ENCODE peak calls at places on chromosomes 3 and 15, in eight cellular contexts. N, T, X, M, R, D, Z and E are unnamed samples.

GRCh38 chr3:175956964-175957363 is 1097.8 kb downstream of the NAALADL2 start:
- DNase-seq in N (no peak), T (no peak), X (peak), M (peak), R (no peak), D (no peak), Z (no peak), E (no peak)

GRCh38 chr3:14547693-14548092 is 7.6 kb upstream of the GRIP2 start:
- DNase-seq in N (no peak), T (no peak), X (no peak), M (no peak), R (no peak), D (no peak), Z (no peak), E (no peak)

GRCh38 chr15:101496198-101496986 is 6.9 kb upstream of the PCSK6 start:
- DNase-seq in N (no peak), T (no peak), X (no peak), M (no peak), R (no peak), D (no peak), Z (no peak), E (no peak)

GRCh38 chr3:32684029-32684799 is 774 bp upstream of the CNOT10 start:
- DNase-seq in N (peak), T (no peak), X (no peak), M (peak), R (no peak), D (no peak), Z (no peak), E (no peak)

GRCh38 chr3:112615942-112616731 is 24.8 kb downstream of the CCDC80 start:
- DNase-seq in N (no peak), T (no peak), X (no peak), M (no peak), R (no peak), D (no peak), Z (no peak), E (no peak)

GRCh38 chr15:48392356-48392755 is 61.1 kb downstream of the DUT start:
- DNase-seq in N (no peak), T (peak), X (no peak), M (no peak), R (no peak), D (no peak), Z (peak), E (no peak)

GRCh38 chr15:37289109-37289765 is 188.9 kb upstream of the MEIS2 start:
- DNase-seq in N (no peak), T (no peak), X (peak), M (no peak), R (no peak), D (peak), Z (peak), E (no peak)

GRCh38 chr3:150253622-150254021 is 154.5 kb upstream of the TSC22D2 start:
- DNase-seq in N (no peak), T (no peak), X (no peak), M (peak), R (peak), D (no peak), Z (no peak), E (no peak)

GRCh38 chr3:46849098-46849631 is 14.1 kb downstream of the MYL3 start:
- DNase-seq in N (no peak), T (no peak), X (no peak), M (no peak), R (no peak), D (no peak), Z (no peak), E (no peak)

GRCh38 chr3:56980798-56981390 is 79.6 kb upstream of the SPATA12 start:
- DNase-seq in N (no peak), T (peak), X (no peak), M (no peak), R (no peak), D (peak), Z (peak), E (peak)

GRCh38 chr15:39084683-39085530 is 496.0 kb upstream of the THBS1 start:
- DNase-seq in N (no peak), T (peak), X (no peak), M (no peak), R (no peak), D (peak), Z (peak), E (no peak)

GRCh38 chr3:50620846-50621245 is 3.9 kb downstream of the MAPKAPK3 start:
- DNase-seq in N (no peak), T (no peak), X (no peak), M (no peak), R (no peak), D (peak), Z (no peak), E (no peak)

GRCh38 chr15:43211336-43211735 is 9.5 kb downstream of the EPB42 start:
- DNase-seq in N (no peak), T (no peak), X (no peak), M (no peak), R (no peak), D (no peak), Z (no peak), E (no peak)

GRCh38 chr3:28122227-28122626 is 119.2 kb upstream of the CMC1 start:
- DNase-seq in N (no peak), T (peak), X (no peak), M (no peak), R (no peak), D (no peak), Z (no peak), E (no peak)

GRCh38 chr3:195911946-195912270 is 3.6 kb upstream of the TNK2 start:
- DNase-seq in N (no peak), T (no peak), X (no peak), M (no peak), R (no peak), D (no peak), Z (no peak), E (no peak)

GRCh38 chr3:188380252-188380651 is 226.3 kb downstream of the LPP start:
- DNase-seq in N (no peak), T (no peak), X (no peak), M (no peak), R (no peak), D (no peak), Z (no peak), E (no peak)

GRCh38 chr15:63474810-63475316 is 29.5 kb upstream of the USP3 start:
- DNase-seq in N (no peak), T (no peak), X (no peak), M (peak), R (peak), D (no peak), Z (no peak), E (no peak)

GRCh38 chr15:77417642-77418041 is 2.3 kb downstream of the PEAK1 start:
- DNase-seq in N (no peak), T (no peak), X (no peak), M (no peak), R (no peak), D (no peak), Z (peak), E (no peak)

GRCh38 chr3:63328386-63328785 is 50.3 kb downstream of the SYNPR start:
- DNase-seq in N (no peak), T (no peak), X (no peak), M (no peak), R (no peak), D (peak), Z (peak), E (peak)

GRCh38 chr3:195034101-195034500 is 236.9 kb downstream of the XXYLT1 start:
- DNase-seq in N (no peak), T (no peak), X (no peak), M (no peak), R (no peak), D (no peak), Z (no peak), E (no peak)

GRCh38 chr3:47961815-47962606 is 54.2 kb downstream of the MAP4 start:
- DNase-seq in N (no peak), T (peak), X (peak), M (peak), R (no peak), D (peak), Z (no peak), E (no peak)

GRCh38 chr3:119885746-119886530 is 104.0 kb downstream of the NR1I2 start:
- DNase-seq in N (no peak), T (no peak), X (no peak), M (no peak), R (no peak), D (no peak), Z (peak), E (peak)

GRCh38 chr15:78179906-78180305 is 30.7 kb downstream of the IDH3A start:
- DNase-seq in N (no peak), T (no peak), X (no peak), M (no peak), R (no peak), D (no peak), Z (no peak), E (no peak)